ENCODE peak calls at places on chromosomes 4 and X, in nine cellular contexts. Q is iris pigment epithelial cell; J is H1; N is RPMI8226; Y is AG08395; V is NCI-H1092 treated with DMSO at 0.1 percent for 48 hours; F is DMS 273 treated with DMSO at 0.1 percent for 48 hours; Z is effector memory CD8-positive, alpha-beta T cell; T is substantia nigra. K is an unnamed sample.

GRCh38 chr4:3343358-3343757 is 50.5 kb downstream of the RGS12 start:
- DNase-seq in J (no peak), F (no peak), N (no peak), Y (no peak), T (no peak), Q (no peak), Z (no peak), V (no peak), K (no peak)

GRCh38 chrX:119189586-119189985 is 46.5 kb upstream of the PGRMC1 start:
- DNase-seq in Z (no peak), Y (peak), N (no peak), Q (no peak), V (no peak), F (peak), J (no peak), T (no peak), K (no peak)

GRCh38 chrX:72569786-72570185 is 2.9 kb downstream of the HDAC8 start:
- DNase-seq in Y (peak), J (no peak), F (no peak), V (no peak), Z (no peak), Q (peak), N (no peak), T (no peak), K (no peak)

GRCh38 chr4:39865280-39865679 is 112.4 kb downstream of the PDS5A start:
- DNase-seq in N (no peak), Y (no peak), T (no peak), Q (no peak), F (no peak), V (no peak), Z (no peak), J (no peak), K (no peak)

GRCh38 chrX:86830685-86831084 is 682.4 kb downstream of the DACH2 start:
- DNase-seq in J (no peak), Q (no peak), F (no peak), Y (no peak), T (no peak), V (no peak), N (no peak), Z (no peak), K (no peak)

GRCh38 chr4:145871209-145871608 is 67.4 kb downstream of the ZNF827 start:
- DNase-seq in N (no peak), Y (no peak), F (no peak), V (no peak), T (no peak), Q (no peak), Z (no peak), J (no peak), K (no peak)

GRCh38 chr4:85577307-85577706 is 102.4 kb downstream of the ARHGAP24 start:
- DNase-seq in F (no peak), V (no peak), T (no peak), Y (no peak), Z (no peak), J (no peak), Q (no peak), N (no peak), K (no peak)

GRCh38 chr4:156999175-156999517 is 27.5 kb upstream of the PDGFC start:
- DNase-seq in F (peak), N (peak), Z (no peak), V (no peak), Q (peak), Y (peak), J (no peak), T (no peak), K (peak)